ENCODE peak calls at places on chromosomes 5 and 9, in five cellular contexts. Q, C, K, T and G are unnamed samples.

GRCh38 chr9:104914458-104914857 is 13.5 kb downstream of the ABCA1 start:
- DNase-seq in Q (no peak), C (no peak), K (no peak), T (no peak), G (no peak)

GRCh38 chr9:137488906-137489305 is 29.8 kb upstream of the NSMF start:
- DNase-seq in Q (no peak), C (no peak), K (no peak), T (no peak), G (no peak)

GRCh38 chr5:138927979-138928378 is 52.8 kb upstream of the LRRTM2 start:
- DNase-seq in Q (no peak), C (no peak), K (peak), T (no peak), G (no peak)

GRCh38 chr5:980941-981340 is 27.7 kb upstream of the NKD2 start:
- DNase-seq in Q (no peak), C (no peak), K (no peak), T (peak), G (no peak)

GRCh38 chr9:111744363-111744762 is 50.4 kb downstream of the SHOC1 start:
- DNase-seq in Q (no peak), C (no peak), K (no peak), T (no peak), G (no peak)

GRCh38 chr5:151082274-151082902 is 1.6 kb upstream of the TNIP1 start:
- DNase-seq in Q (no peak), C (no peak), K (peak), T (no peak), G (no peak)

GRCh38 chr9:125634040-125634717 is 72.8 kb downstream of the MAPKAP1 start:
- DNase-seq in Q (peak), C (peak), K (no peak), T (no peak), G (no peak)

GRCh38 chr5:66179297-66180051 is 35.4 kb downstream of the SREK1 start:
- DNase-seq in Q (no peak), C (no peak), K (no peak), T (no peak), G (no peak)

GRCh38 chr5:1246711-1247431 is 21.7 kb downstream of the SLC6A18 start:
- DNase-seq in Q (peak), C (peak), K (peak), T (no peak), G (peak)

GRCh38 chr5:155522540-155522939 is 509.0 kb downstream of the KIF4B start:
- DNase-seq in Q (no peak), C (no peak), K (no peak), T (no peak), G (no peak)

GRCh38 chr9:132147839-132148238 is 14.0 kb upstream of the NTNG2 start:
- DNase-seq in Q (no peak), C (no peak), K (no peak), T (no peak), G (no peak)

GRCh38 chr5:124981901-124982300 is 235.5 kb upstream of the ZNF608 start:
- DNase-seq in Q (no peak), C (no peak), K (no peak), T (peak), G (no peak)

GRCh38 chr9:15834541-15834940 is 281.7 kb downstream of the CCDC171 start:
- DNase-seq in Q (peak), C (no peak), K (no peak), T (no peak), G (no peak)

GRCh38 chr9:81002242-81002641 is 687.1 kb downstream of the TLE1 start:
- DNase-seq in Q (peak), C (peak), K (no peak), T (no peak), G (no peak)

GRCh38 chr9:114895605-114896004 is 34.8 kb downstream of the TNFSF8 start:
- DNase-seq in Q (no peak), C (no peak), K (no peak), T (no peak), G (no peak)

GRCh38 chr9:31275419-31275818 is 1109.0 kb upstream of the ACO1 start:
- DNase-seq in Q (no peak), C (no peak), K (no peak), T (no peak), G (no peak)

GRCh38 chr9:81874926-81875325 is 53.3 kb upstream of the SPATA31D4 start:
- DNase-seq in Q (no peak), C (no peak), K (peak), T (no peak), G (no peak)

GRCh38 chr9:111030492-111030891 is 7.8 kb downstream of the LPAR1 start:
- DNase-seq in Q (no peak), C (no peak), K (no peak), T (no peak), G (no peak)

DNA sequence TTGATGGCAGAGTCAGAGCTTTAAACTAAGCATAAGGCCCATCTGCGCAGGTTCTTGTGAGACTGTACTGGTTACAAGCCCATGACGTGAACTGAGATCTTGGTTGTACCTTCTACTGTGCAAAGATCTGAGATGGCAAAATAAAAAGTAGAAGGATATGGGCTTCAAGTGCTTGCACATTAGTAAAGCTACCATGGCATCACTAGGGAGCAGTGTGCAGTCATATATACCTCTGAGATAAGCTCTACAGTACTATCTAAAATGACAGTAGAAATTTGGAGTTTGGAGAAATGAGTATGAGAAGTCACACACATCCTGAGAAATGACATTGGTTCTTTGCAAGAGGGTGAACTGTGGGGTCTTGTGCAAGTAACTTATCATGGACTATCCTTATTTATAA is 408.2 kb upstream of the PRR16 start:
- DNase-seq in Q (no peak), C (peak), K (no peak), T (no peak), G (no peak)
- TF ChIP-seq CTCF in Q (peak), C (no peak), K (no peak), T (no peak), G (no peak)

GRCh38 chr9:93290495-93291434 is 106.8 kb downstream of the WNK2 start:
- DNase-seq in Q (peak), C (no peak), K (no peak), T (no peak), G (peak)

GRCh38 chr9:93288341-93288740 is 104.4 kb downstream of the WNK2 start:
- DNase-seq in Q (peak), C (no peak), K (peak), T (peak), G (no peak)

GRCh38 chr9:93287593-93287992 is 103.7 kb downstream of the WNK2 start:
- DNase-seq in Q (no peak), C (no peak), K (no peak), T (peak), G (no peak)

GRCh38 chr9:93287189-93287552 is 103.2 kb downstream of the WNK2 start:
- DNase-seq in Q (peak), C (no peak), K (no peak), T (peak), G (no peak)

GRCh38 chr9:93288891-93289883 is 105.2 kb downstream of the WNK2 start:
- DNase-seq in Q (no peak), C (no peak), K (no peak), T (no peak), G (peak)
- TF ChIP-seq CTCF in Q (no peak), C (no peak), K (no peak), T (no peak), G (no peak)

DNA sequence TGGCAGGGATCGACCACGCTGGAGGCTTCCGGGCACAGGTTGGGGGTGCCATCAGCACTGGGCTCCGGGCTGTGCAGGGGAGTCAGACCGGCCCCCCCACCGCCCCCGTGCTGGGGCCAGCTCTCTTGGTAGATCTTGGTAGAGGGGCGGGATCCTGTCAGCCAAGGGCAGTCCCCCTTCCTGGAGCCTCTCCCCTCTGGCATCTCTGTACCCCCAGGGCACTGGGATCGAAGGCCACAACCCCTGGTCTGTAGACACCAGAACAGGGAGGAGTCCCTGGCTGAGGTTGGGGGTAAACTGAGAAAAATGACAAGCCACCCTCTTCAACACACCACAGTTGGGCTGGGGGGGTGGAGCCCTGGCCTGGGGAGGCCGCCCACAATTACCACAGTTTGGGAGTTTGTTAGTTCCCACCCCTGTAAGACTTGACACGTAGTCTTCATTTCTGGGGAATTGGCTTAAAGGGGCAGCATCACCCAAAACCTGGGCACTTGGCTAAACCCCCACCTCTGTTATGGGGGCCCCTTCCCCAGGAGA is 885 bp downstream of the CERCAM start:
- DNase-seq in Q (no peak), C (no peak), K (no peak), T (no peak), G (no peak)
- TF ChIP-seq CTCF in Q (no peak), C (no peak), K (no peak), T (no peak), G (no peak)

GRCh38 chr5:7348168-7348802 is 47.7 kb upstream of the ADCY2 start:
- DNase-seq in Q (no peak), C (no peak), K (no peak), T (no peak), G (no peak)

GRCh38 chr5:7347377-7347776 is 48.6 kb upstream of the ADCY2 start:
- DNase-seq in Q (no peak), C (no peak), K (no peak), T (no peak), G (no peak)
- TF ChIP-seq CTCF in Q (no peak), C (no peak), K (no peak), T (no peak), G (no peak)

DNA sequence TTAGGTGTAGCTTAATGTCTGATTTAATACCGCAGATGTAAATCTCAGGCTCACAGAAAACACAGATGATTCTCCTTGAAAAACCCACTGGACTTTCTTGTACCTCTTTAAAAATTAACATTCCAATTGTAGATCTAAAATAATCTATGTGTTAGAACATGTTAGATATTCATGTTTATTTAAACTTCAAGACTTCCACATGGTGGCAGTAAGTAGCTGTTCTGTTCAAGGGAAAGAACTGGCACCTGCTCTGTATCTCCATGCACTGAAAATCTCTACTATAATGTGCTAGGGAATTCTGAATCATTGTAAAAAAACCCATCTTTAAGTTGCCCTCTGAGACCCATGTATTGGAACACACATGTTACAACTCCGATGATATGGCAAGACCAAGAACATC is 366.9 kb downstream of the DMRTA1 start:
- DNase-seq in Q (peak), C (peak), K (no peak), T (no peak), G (peak)
- TF ChIP-seq CTCF in Q (peak), C (peak), K (no peak), T (no peak), G (no peak)

GRCh38 chr5:77558266-77558665 is 66.2 kb upstream of the WDR41 start:
- DNase-seq in Q (no peak), C (no peak), K (no peak), T (no peak), G (no peak)

GRCh38 chr5:77563475-77563874 is 71.4 kb upstream of the WDR41 start:
- DNase-seq in Q (no peak), C (no peak), K (no peak), T (no peak), G (no peak)

GRCh38 chr5:77561965-77562364 is 69.8 kb upstream of the WDR41 start:
- DNase-seq in Q (no peak), C (peak), K (no peak), T (no peak), G (no peak)

DNA sequence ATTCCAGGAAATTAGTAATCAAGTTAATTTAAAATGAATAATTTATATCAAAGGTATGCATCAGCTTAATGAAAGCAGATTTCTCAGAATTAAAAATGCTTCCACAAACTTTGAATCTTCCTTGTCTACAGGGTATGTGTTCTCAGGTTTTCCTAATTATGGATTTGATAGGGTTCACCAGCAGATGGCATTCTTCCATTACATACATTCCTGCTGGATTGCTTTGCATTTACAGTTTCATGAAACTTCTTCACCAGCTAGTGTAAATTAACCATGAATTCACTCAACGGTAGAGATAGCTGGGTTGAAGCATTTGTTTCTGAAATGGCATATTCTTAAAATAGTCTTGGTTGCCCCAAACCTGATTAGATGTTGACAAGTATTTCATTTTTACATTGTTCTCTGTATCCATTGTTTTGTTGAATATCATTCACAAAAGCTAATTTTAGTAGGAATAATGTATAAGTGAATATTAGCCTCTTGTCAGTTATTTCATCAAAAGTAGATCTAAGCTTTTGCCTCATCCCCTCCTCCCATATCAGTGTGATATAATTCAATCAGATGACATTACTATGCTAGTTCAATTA is 68.7 kb upstream of the WDR41 start:
- DNase-seq in Q (peak), C (peak), K (no peak), T (no peak), G (peak)
- TF ChIP-seq CTCF in Q (peak), C (peak), K (peak), T (no peak), G (no peak)

GRCh38 chr5:50658243-50658642 is 8.2 kb upstream of the PARP8 start:
- DNase-seq in Q (no peak), C (no peak), K (no peak), T (no peak), G (no peak)
- TF ChIP-seq CTCF in Q (no peak), C (no peak), K (no peak), T (no peak), G (no peak)